ENCODE peak calls at places on chromosomes 7 and 10, in eight cellular contexts. S is 8988T; L is activated CD8-positive, alpha-beta memory T cell treated with anti-CD3 and anti-CD28 coated beads for 4 hours; V is WERI-Rb-1; C is hippocampal formation; E is hepatocyte; W is NCI-H774; H is posterior cingulate gyrus. D is an unnamed sample.

GRCh38 chr10:116756277-116756676 is 13.9 kb upstream of the HSPA12A start:
- DNase-seq in S (no peak), W (no peak), E (no peak), H (peak), C (peak), L (no peak), V (no peak), D (no peak)

GRCh38 chr7:7956531-7957221 is 11.9 kb upstream of the GLCCI1 start:
- DNase-seq in S (no peak), H (no peak), W (no peak), C (no peak), E (no peak), V (no peak), L (no peak), D (no peak)

GRCh38 chr7:31864646-31865045 is 177.6 kb downstream of the PPP1R17 start:
- DNase-seq in E (no peak), C (no peak), V (no peak), H (no peak), S (no peak), W (no peak), L (no peak), D (peak)

GRCh38 chr7:22725585-22725984 is 1.4 kb upstream of the IL6 start:
- DNase-seq in W (no peak), H (no peak), E (no peak), V (no peak), C (no peak), L (no peak), S (no peak), D (no peak)

GRCh38 chr7:64630496-64630895 is 35.4 kb upstream of the ZNF107 start:
- DNase-seq in E (no peak), W (no peak), S (no peak), V (peak), L (no peak), H (no peak), C (peak), D (no peak)

GRCh38 chr10:28293238-28294168 is 9.4 kb downstream of the MPP7 start:
- DNase-seq in L (no peak), H (no peak), W (no peak), E (no peak), V (no peak), C (no peak), S (no peak), D (no peak)

GRCh38 chr10:59324597-59324996 is 37.8 kb downstream of the FAM13C start:
- DNase-seq in H (no peak), C (no peak), S (no peak), E (no peak), W (no peak), V (no peak), L (no peak), D (no peak)

GRCh38 chr10:84196083-84196482 is 1.7 kb downstream of the CDHR1 start:
- DNase-seq in L (no peak), E (no peak), C (no peak), W (peak), H (no peak), V (peak), S (no peak), D (no peak)

GRCh38 chr10:132232553-132232949 is 45.8 kb downstream of the DPYSL4 start:
- DNase-seq in W (no peak), S (no peak), E (no peak), V (no peak), C (peak), H (no peak), L (no peak), D (no peak)

GRCh38 chr7:27098493-27099223 is 2.9 kb upstream of the HOXA1 start:
- DNase-seq in E (no peak), V (no peak), H (no peak), S (no peak), W (no peak), L (no peak), C (no peak), D (no peak)

GRCh38 chr10:114868801-114869200 is 47.2 kb downstream of the FHIP2A start:
- DNase-seq in E (no peak), L (no peak), V (no peak), H (no peak), W (no peak), S (no peak), C (no peak), D (no peak)

GRCh38 chr7:36667007-36667406 is 57.3 kb downstream of the AOAH start:
- DNase-seq in C (no peak), H (no peak), L (no peak), W (no peak), V (no peak), S (no peak), E (no peak), D (no peak)

D was measured in HT1080.